ENCODE peak calls at places on chromosome 12, in five cellular contexts. L, E, N, F and R are unnamed samples.
A peak's percentile ranks its signal among the peaks of the same experiment; 100 is the strongest.

GRCh38 chr12:128259556-128260070 is 7.4 kb upstream of the TMEM132C start:
- DNase-seq in L (peak; percentile 70), E (no peak), F (peak; percentile 65), N (no peak), R (no peak)

GRCh38 chr12:3752096-3752709 is 706 bp downstream of the CRACR2A start:
- DNase-seq in N (peak; percentile 35), F (no peak), E (no peak), L (peak; percentile 46), R (no peak)

GRCh38 chr12:57765003-57765697 is 1.7 kb downstream of the CYP27B1 start:
- DNase-seq in N (peak; percentile 38), L (peak; percentile 50), F (peak; percentile 55), E (peak; percentile 86), R (no peak)

GRCh38 chr12:131372706-131373195 is 338.1 kb upstream of the SFSWAP start:
- DNase-seq in F (no peak), E (no peak), L (no peak), N (no peak), R (no peak)

GRCh38 chr12:104281636-104282035 is 21.9 kb upstream of the EID3 start:
- DNase-seq in E (no peak), L (no peak), F (no peak), N (no peak), R (no peak)

GRCh38 chr12:45259732-45260480 is 44.0 kb downstream of the ANO6 start:
- DNase-seq in E (peak; percentile 56), L (peak; percentile 68), F (peak; percentile 79), N (no peak), R (no peak)

GRCh38 chr12:118356809-118357326 is 15.8 kb downstream of the TAOK3 start:
- DNase-seq in N (no peak), E (peak; percentile 84), F (peak; percentile 45), L (no peak), R (peak; percentile 85)

GRCh38 chr12:32494676-32495075 is 95.3 kb downstream of the FGD4 start:
- DNase-seq in L (no peak), N (no peak), F (no peak), E (peak; percentile 30), R (no peak)

GRCh38 chr12:24929953-24930352 is 18.9 kb downstream of the BCAT1 start:
- DNase-seq in E (no peak), L (no peak), N (no peak), F (peak; percentile 40), R (no peak)

GRCh38 chr12:31521972-31522371 is 69.0 kb downstream of the DENND5B start:
- DNase-seq in N (no peak), F (no peak), E (no peak), L (no peak), R (no peak)

GRCh38 chr12:68451261-68452091 is 119.3 kb upstream of the MDM1 start:
- DNase-seq in N (no peak), F (peak; percentile 88), E (peak; percentile 24), L (peak; percentile 13), R (peak; percentile 78)

GRCh38 chr12:19161251-19161650 is 31.7 kb downstream of the PLEKHA5 start:
- DNase-seq in L (no peak), N (no peak), F (no peak), E (no peak), R (no peak)